ENCODE peak calls at places on chromosomes 7 and 10, in six cellular contexts. One of them, this sample, is unnamed.

GRCh38 chr7:143884978-143885559 is 16.9 kb downstream of the TCAF1 start:
- DNase-seq in IMR-90: peak
- DNase-seq in H1: no peak
- DNase-seq in H9: peak
- DNase-seq in trophoblast cell: no peak
- DNase-seq in neuronal stem cell: peak
- DNase-seq in this sample: peak

GRCh38 chr10:58266003-58266825 is 1.5 kb downstream of the IPMK start:
- DNase-seq in H9: no peak
- DNase-seq in trophoblast cell: peak
- DNase-seq in H1: no peak
- DNase-seq in IMR-90: peak
- DNase-seq in neuronal stem cell: no peak
- DNase-seq in this sample: peak

GRCh38 chr10:63788152-63788821 is 267.1 kb downstream of the REEP3 start:
- DNase-seq in H1: no peak
- DNase-seq in H9: no peak
- DNase-seq in IMR-90: no peak
- DNase-seq in trophoblast cell: no peak
- DNase-seq in neuronal stem cell: no peak
- DNase-seq in this sample: no peak

GRCh38 chr10:70617798-70618568 is 15.4 kb upstream of the PRF1 start:
- DNase-seq in neuronal stem cell: no peak
- DNase-seq in H9: no peak
- DNase-seq in IMR-90: peak
- DNase-seq in trophoblast cell: no peak
- DNase-seq in H1: no peak
- DNase-seq in this sample: peak

GRCh38 chr7:577971-578370 is 58.3 kb upstream of the PDGFA start:
- DNase-seq in IMR-90: no peak
- DNase-seq in neuronal stem cell: no peak
- DNase-seq in H9: no peak
- DNase-seq in trophoblast cell: no peak
- DNase-seq in H1: no peak
- DNase-seq in this sample: no peak

GRCh38 chr10:84335516-84335915 is 7.1 kb downstream of the CCSER2 start:
- DNase-seq in neuronal stem cell: no peak
- DNase-seq in H1: no peak
- DNase-seq in trophoblast cell: peak
- DNase-seq in H9: no peak
- DNase-seq in IMR-90: no peak
- DNase-seq in this sample: no peak

GRCh38 chr7:144487906-144488305 is 84.4 kb upstream of the NOBOX start:
- DNase-seq in trophoblast cell: no peak
- DNase-seq in neuronal stem cell: peak
- DNase-seq in IMR-90: no peak
- DNase-seq in H1: peak
- DNase-seq in H9: peak
- DNase-seq in this sample: no peak

GRCh38 chr7:69198250-69198649 is 400.0 kb upstream of the AUTS2 start:
- DNase-seq in neuronal stem cell: no peak
- DNase-seq in H1: no peak
- DNase-seq in H9: no peak
- DNase-seq in IMR-90: no peak
- DNase-seq in trophoblast cell: no peak
- DNase-seq in this sample: no peak

GRCh38 chr7:93889261-93889660 is 1.3 kb downstream of the TFPI2 start:
- DNase-seq in neuronal stem cell: no peak
- DNase-seq in H1: no peak
- DNase-seq in trophoblast cell: no peak
- DNase-seq in H9: no peak
- DNase-seq in IMR-90: peak
- DNase-seq in this sample: peak

GRCh38 chr7:130959743-130960207 is 225.8 kb upstream of the KLF14 start:
- DNase-seq in neuronal stem cell: no peak
- DNase-seq in H1: no peak
- DNase-seq in H9: no peak
- DNase-seq in IMR-90: peak
- DNase-seq in trophoblast cell: peak
- DNase-seq in this sample: peak
- H2AFZ ChIP-seq in neuronal stem cell: no peak
- H2AFZ ChIP-seq in H1: no peak
- H2AFZ ChIP-seq in H9: no peak
- H2AFZ ChIP-seq in IMR-90: no peak
- H2AFZ ChIP-seq in trophoblast cell: no peak
- H2AFZ ChIP-seq in this sample: no peak

DNA sequence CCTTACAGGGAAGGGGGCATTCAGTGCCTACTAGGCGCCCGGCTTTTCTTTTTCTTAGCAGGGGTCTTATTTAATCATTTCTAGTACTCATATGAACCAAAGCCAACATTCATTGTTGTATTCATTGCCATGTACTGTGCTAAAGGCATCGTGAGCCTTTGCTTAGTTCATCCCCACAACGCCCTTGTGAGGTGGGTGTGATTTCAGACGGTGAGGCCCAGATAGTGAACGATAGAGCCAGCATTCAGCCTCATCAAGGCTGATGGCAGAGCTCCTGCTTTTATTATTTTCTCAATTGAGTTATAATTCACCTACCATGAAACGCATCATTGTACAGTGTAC is 50.0 kb downstream of the HK1 start:
- DNase-seq in IMR-90: no peak
- DNase-seq in neuronal stem cell: no peak
- DNase-seq in trophoblast cell: no peak
- DNase-seq in H9: no peak
- DNase-seq in H1: no peak
- DNase-seq in this sample: no peak
- H2AK5ac ChIP-seq in IMR-90: peak
- H2AK5ac ChIP-seq in neuronal stem cell: no peak
- H2AK5ac ChIP-seq in trophoblast cell: peak
- H2AK5ac ChIP-seq in H9: peak
- H2AK5ac ChIP-seq in H1: peak
- H2AK5ac ChIP-seq in this sample: no peak

GRCh38 chr10:91163269-91163708 is 57.2 kb upstream of the PCGF5 start:
- DNase-seq in H9: peak
- DNase-seq in neuronal stem cell: peak
- DNase-seq in trophoblast cell: peak
- DNase-seq in IMR-90: peak
- DNase-seq in H1: no peak
- DNase-seq in this sample: peak

GRCh38 chr10:91162495-91163268 is 57.8 kb upstream of the PCGF5 start:
- DNase-seq in neuronal stem cell: no peak
- DNase-seq in trophoblast cell: no peak
- DNase-seq in H9: peak
- DNase-seq in IMR-90: peak
- DNase-seq in H1: no peak
- DNase-seq in this sample: peak

GRCh38 chr10:91162050-91162494 is 58.4 kb upstream of the PCGF5 start:
- DNase-seq in H9: no peak
- DNase-seq in neuronal stem cell: no peak
- DNase-seq in trophoblast cell: no peak
- DNase-seq in H1: no peak
- DNase-seq in IMR-90: peak
- DNase-seq in this sample: peak

GRCh38 chr10:91156196-91156595 is 64.3 kb upstream of the PCGF5 start:
- DNase-seq in IMR-90: no peak
- DNase-seq in trophoblast cell: no peak
- DNase-seq in H9: no peak
- DNase-seq in neuronal stem cell: no peak
- DNase-seq in H1: no peak
- DNase-seq in this sample: no peak

DNA sequence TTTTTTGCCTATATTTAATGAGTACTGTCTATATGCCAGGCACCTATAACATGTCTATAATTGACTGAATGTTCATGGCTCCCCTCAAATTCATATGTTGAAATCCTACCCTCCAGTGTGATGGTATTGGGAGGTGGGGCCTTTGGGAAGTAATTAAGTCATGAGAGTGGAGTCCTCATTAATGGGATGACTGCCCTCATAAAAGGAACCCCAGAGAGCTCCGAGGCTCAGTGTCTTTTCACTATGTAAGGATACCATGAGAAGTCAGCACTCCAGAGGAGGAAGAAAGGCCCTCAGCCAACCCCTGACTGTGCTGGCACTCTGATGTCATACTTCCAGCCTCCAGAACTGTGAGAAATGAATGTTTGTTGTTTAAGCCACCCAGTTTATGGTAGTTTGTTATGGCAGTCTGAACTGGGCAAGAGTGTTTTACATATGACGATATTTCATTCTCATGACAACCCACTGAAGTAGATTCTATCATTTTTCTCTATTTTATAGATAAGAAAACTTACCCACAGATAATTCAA is 61.1 kb upstream of the PCGF5 start:
- DNase-seq in H1: no peak
- DNase-seq in neuronal stem cell: no peak
- DNase-seq in trophoblast cell: no peak
- DNase-seq in IMR-90: no peak
- DNase-seq in H9: no peak
- DNase-seq in this sample: no peak
- H2AFZ ChIP-seq in H1: no peak
- H2AFZ ChIP-seq in neuronal stem cell: no peak
- H2AFZ ChIP-seq in trophoblast cell: no peak
- H2AFZ ChIP-seq in IMR-90: no peak
- H2AFZ ChIP-seq in H9: no peak
- H2AFZ ChIP-seq in this sample: no peak

DNA sequence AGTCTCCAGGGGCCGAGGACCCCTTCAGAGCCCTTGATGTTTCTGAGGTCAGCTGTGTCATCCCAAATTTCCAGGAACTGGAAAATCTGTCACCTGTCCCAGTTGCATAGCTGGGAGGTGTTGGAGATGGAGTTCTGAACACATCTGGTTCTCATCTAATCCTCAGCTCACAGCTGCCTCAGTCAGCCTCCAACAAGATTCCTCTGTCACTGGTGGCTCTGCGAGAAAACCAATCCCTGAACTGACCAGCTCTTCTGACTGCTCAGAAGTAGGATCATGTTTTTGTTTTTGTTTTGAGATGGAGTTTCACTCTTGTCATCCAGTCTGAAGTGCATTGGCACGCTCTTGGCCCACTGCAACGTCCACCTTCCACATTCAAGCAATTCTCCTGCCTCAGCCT is 37.7 kb upstream of the MYL10 start:
- DNase-seq in H9: no peak
- DNase-seq in H1: no peak
- DNase-seq in trophoblast cell: no peak
- DNase-seq in IMR-90: no peak
- DNase-seq in neuronal stem cell: no peak
- DNase-seq in this sample: no peak
- H2AK5ac ChIP-seq in H9: no peak
- H2AK5ac ChIP-seq in H1: peak
- H2AK5ac ChIP-seq in trophoblast cell: no peak
- H2AK5ac ChIP-seq in IMR-90: no peak
- H2AK5ac ChIP-seq in neuronal stem cell: no peak
- H2AK5ac ChIP-seq in this sample: no peak

GRCh38 chr7:13742719-13743640 is 246.5 kb downstream of the ETV1 start:
- DNase-seq in H9: peak
- DNase-seq in IMR-90: peak
- DNase-seq in H1: no peak
- DNase-seq in neuronal stem cell: no peak
- DNase-seq in trophoblast cell: peak
- DNase-seq in this sample: peak
- H2AFZ ChIP-seq in H9: no peak
- H2AFZ ChIP-seq in IMR-90: no peak
- H2AFZ ChIP-seq in H1: no peak
- H2AFZ ChIP-seq in neuronal stem cell: peak
- H2AFZ ChIP-seq in trophoblast cell: no peak
- H2AFZ ChIP-seq in this sample: no peak

DNA sequence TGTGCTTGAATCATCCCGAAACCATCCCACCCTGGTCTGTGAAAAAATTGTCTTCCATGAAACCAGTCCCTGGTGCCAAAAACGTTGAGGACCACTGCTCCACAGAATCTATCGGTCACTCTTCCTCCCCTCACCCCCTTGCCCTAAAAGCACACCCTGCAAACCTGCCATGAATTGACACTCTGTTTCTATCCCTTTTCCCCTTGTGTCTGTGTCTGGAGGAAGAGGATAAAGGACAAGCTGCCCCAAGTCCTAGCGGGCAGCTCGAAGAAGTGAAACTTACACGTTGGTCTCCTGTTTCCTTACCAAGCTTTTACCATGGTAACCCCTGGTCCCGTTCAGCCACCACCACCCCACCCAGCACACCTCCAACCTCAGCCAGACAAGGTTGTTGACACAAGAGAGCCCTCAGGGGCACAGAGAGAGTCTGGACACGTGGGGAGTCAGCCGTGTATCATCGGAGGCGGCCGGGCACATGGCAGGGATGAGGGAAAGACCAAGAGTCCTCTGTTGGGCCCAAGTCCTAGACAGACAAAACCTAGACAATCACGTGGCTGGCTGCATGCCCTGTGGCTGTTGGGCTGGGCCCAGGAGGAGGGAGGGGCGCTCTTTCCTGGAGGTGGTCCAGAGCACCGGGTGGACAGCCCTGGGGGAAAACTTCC is 784 bp upstream of the SERPINE1 start:
- DNase-seq in IMR-90: peak
- DNase-seq in neuronal stem cell: no peak
- DNase-seq in H1: no peak
- DNase-seq in H9: no peak
- DNase-seq in trophoblast cell: peak
- DNase-seq in this sample: no peak
- H2AK5ac ChIP-seq in IMR-90: peak
- H2AK5ac ChIP-seq in neuronal stem cell: no peak
- H2AK5ac ChIP-seq in H1: no peak
- H2AK5ac ChIP-seq in H9: no peak
- H2AK5ac ChIP-seq in trophoblast cell: no peak
- H2AK5ac ChIP-seq in this sample: peak

GRCh38 chr7:154690411-154690810 is 312.5 kb downstream of the PAXIP1 start:
- DNase-seq in H9: no peak
- DNase-seq in IMR-90: no peak
- DNase-seq in trophoblast cell: no peak
- DNase-seq in H1: no peak
- DNase-seq in neuronal stem cell: no peak
- DNase-seq in this sample: no peak

GRCh38 chr7:154688952-154689351 is 314.0 kb downstream of the PAXIP1 start:
- DNase-seq in neuronal stem cell: no peak
- DNase-seq in H1: no peak
- DNase-seq in trophoblast cell: no peak
- DNase-seq in H9: no peak
- DNase-seq in IMR-90: no peak
- DNase-seq in this sample: no peak

GRCh38 chr7:154695836-154696235 is 307.1 kb downstream of the PAXIP1 start:
- DNase-seq in IMR-90: no peak
- DNase-seq in H9: no peak
- DNase-seq in H1: no peak
- DNase-seq in trophoblast cell: no peak
- DNase-seq in neuronal stem cell: no peak
- DNase-seq in this sample: no peak

GRCh38 chr7:154696556-154696955 is 306.4 kb downstream of the PAXIP1 start:
- DNase-seq in IMR-90: no peak
- DNase-seq in trophoblast cell: no peak
- DNase-seq in H9: no peak
- DNase-seq in neuronal stem cell: no peak
- DNase-seq in H1: no peak
- DNase-seq in this sample: no peak

GRCh38 chr7:154693646-154694045 is 309.3 kb downstream of the PAXIP1 start:
- DNase-seq in H9: no peak
- DNase-seq in trophoblast cell: no peak
- DNase-seq in H1: no peak
- DNase-seq in neuronal stem cell: no peak
- DNase-seq in IMR-90: no peak
- DNase-seq in this sample: no peak
- H2AFZ ChIP-seq in H9: no peak
- H2AFZ ChIP-seq in trophoblast cell: no peak
- H2AFZ ChIP-seq in H1: no peak
- H2AFZ ChIP-seq in neuronal stem cell: no peak
- H2AFZ ChIP-seq in IMR-90: no peak
- H2AFZ ChIP-seq in this sample: no peak

This sample was measured in mesenchymal stem cell.